ENCODE peak calls at places on chromosomes 4 and X, in nine cellular contexts. S is choroid plexus epithelial cell; H is chondrocyte; I is mesothelial cell of epicardium; D is tibial artery; R is hepatocyte; Y is cardiac muscle cell; Z is WTC11; E is CD4-positive, alpha-beta T cell. U is an unnamed sample.
A peak's percentile ranks its signal among the peaks of the same experiment; 100 is the strongest.

GRCh38 chrX:17025903-17026302 is 79.4 kb downstream of the REPS2 start:
- DNase-seq in S (no peak), H (no peak), I (no peak), D (no peak), R (no peak), Y (no peak), Z (no peak), E (no peak), U (no peak)

GRCh38 chr4:77040265-77040664 is 35.5 kb downstream of the CCNI start:
- DNase-seq in S (peak; percentile 81), H (no peak), I (no peak), D (no peak), R (no peak), Y (no peak), Z (no peak), E (no peak), U (peak; percentile 67)

GRCh38 chr4:14726441-14727405 is 275.6 kb upstream of the CPEB2 start:
- DNase-seq in S (peak; percentile 88), H (no peak), I (no peak), D (no peak), R (no peak), Y (no peak), Z (no peak), E (no peak), U (peak; percentile 57)

GRCh38 chrX:48003367-48003757 is 427 bp downstream of the ZNF182 start:
- DNase-seq in S (no peak), H (no peak), I (no peak), D (no peak), R (no peak), Y (no peak), Z (no peak), E (no peak), U (no peak)

GRCh38 chr4:177005801-177006230 is 213.1 kb upstream of the VEGFC start:
- DNase-seq in S (peak; percentile 24), H (no peak), I (no peak), D (no peak), R (no peak), Y (no peak), Z (no peak), E (no peak), U (peak; percentile 85)

GRCh38 chrX:154654925-154655324 is 1.5 kb upstream of the CTAG2 start:
- DNase-seq in S (no peak), H (peak; percentile 61), I (no peak), D (no peak), R (peak; percentile 1), Y (no peak), Z (no peak), E (no peak), U (no peak)

GRCh38 chrX:4397471-4397870 is 684.0 kb upstream of the PRKX start:
- DNase-seq in S (no peak), H (no peak), I (no peak), D (no peak), R (no peak), Y (no peak), Z (no peak), E (no peak), U (no peak)

GRCh38 chrX:74318672-74319071 is 14.7 kb downstream of the ZCCHC13 start:
- DNase-seq in S (no peak), H (no peak), I (no peak), D (no peak), R (peak; percentile 24), Y (no peak), Z (no peak), E (no peak), U (no peak)

GRCh38 chrX:23959781-23960180 is 52.0 kb downstream of the CXorf58 start:
- DNase-seq in S (no peak), H (no peak), I (no peak), D (no peak), R (no peak), Y (no peak), Z (no peak), E (no peak), U (no peak)

GRCh38 chr4:112823631-112824030 is 186.7 kb downstream of the LARP7 start:
- DNase-seq in S (no peak), H (no peak), I (no peak), D (no peak), R (no peak), Y (no peak), Z (no peak), E (no peak), U (no peak)

GRCh38 chr4:151049430-151049884 is 34.4 kb upstream of the LRBA start:
- DNase-seq in S (no peak), H (no peak), I (no peak), D (no peak), R (no peak), Y (no peak), Z (peak; percentile 75), E (no peak), U (no peak)

GRCh38 chr4:151046609-151047008 is 31.5 kb upstream of the LRBA start:
- DNase-seq in S (no peak), H (no peak), I (no peak), D (no peak), R (no peak), Y (no peak), Z (no peak), E (no peak), U (no peak)

GRCh38 chr4:151048913-151049312 is 33.8 kb upstream of the LRBA start:
- DNase-seq in S (no peak), H (no peak), I (no peak), D (no peak), R (no peak), Y (no peak), Z (peak; percentile 24), E (no peak), U (no peak)

GRCh38 chr4:151043803-151044535 is 28.9 kb upstream of the LRBA start:
- DNase-seq in S (no peak), H (no peak), I (no peak), D (no peak), R (no peak), Y (no peak), Z (no peak), E (no peak), U (no peak)

DNA sequence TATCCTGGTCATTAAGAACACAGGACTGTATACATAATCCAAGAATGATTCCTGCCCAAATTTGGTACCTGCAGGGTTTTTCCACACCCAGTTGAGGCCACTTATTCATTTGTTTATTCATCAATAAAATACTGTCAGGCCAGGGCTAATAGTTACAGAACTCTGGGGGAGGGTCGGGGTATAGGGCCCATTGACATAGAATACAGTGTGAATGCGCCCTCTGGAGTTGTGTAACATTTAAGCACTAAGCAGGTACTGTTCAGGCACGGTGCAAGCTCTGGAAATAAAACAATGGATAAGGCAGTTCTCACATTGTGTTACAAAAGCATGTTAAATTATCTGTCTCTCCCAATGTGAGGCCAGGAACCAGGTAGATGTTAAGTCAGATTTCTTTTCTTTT is 30.8 kb upstream of the LRBA start:
- DNase-seq in S (no peak), H (no peak), I (no peak), D (no peak), R (peak; percentile 8), Y (peak; percentile 21), Z (peak; percentile 33), E (no peak), U (no peak)
- TF ChIP-seq CTCF in S (no peak), H (peak; percentile 12), I (no peak), D (no peak), R (peak; percentile 16), Y (no peak), Z (no peak), E (no peak), U (no peak)

DNA sequence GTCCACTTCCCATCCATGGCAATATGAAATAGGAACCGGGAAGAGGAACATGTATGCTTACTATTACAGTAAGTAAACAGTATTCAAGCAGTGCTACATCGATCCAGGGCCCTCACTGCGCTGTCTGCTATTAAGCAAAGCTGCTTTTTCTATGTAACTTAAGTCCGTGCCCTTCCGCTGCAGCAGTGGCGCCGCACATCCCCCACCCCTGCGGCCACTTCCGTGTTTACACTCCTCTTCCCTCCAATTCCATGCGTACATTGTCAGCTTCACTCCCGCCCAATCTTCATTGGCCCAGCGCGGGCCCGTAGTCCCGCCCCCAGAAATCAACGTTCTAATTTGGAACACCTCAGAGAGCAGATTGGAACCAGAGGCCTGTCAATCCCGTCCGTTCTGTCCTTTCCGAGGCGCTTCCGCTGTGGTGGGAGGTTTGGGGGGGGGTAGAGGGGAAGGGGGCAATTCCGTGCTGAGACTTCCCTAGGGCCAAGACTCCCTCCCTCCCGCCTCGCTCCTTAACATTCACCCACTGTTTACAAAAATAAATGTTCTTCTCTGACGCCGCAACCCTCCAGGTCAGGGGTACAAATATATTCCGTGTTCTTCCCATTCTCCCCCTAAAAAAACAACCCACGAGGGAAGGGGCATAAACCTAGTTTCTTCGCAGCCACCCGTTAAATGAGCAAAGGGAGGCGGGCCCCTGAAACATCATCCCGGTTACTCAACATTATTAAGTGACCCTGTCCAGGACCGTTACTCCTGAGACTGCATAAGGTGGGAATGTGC is 67.4 kb downstream of the NOCT start:
- DNase-seq in S (peak; percentile 99), H (peak; percentile 93), I (peak; percentile 88), D (peak; percentile 98), R (peak; percentile 96), Y (peak; percentile 97), Z (peak; percentile 94), E (peak; percentile 90), U (peak; percentile 96)
- TF ChIP-seq CTCF in S (no peak), H (no peak), I (no peak), D (no peak), R (no peak), Y (no peak), Z (no peak), E (no peak), U (no peak)

DNA sequence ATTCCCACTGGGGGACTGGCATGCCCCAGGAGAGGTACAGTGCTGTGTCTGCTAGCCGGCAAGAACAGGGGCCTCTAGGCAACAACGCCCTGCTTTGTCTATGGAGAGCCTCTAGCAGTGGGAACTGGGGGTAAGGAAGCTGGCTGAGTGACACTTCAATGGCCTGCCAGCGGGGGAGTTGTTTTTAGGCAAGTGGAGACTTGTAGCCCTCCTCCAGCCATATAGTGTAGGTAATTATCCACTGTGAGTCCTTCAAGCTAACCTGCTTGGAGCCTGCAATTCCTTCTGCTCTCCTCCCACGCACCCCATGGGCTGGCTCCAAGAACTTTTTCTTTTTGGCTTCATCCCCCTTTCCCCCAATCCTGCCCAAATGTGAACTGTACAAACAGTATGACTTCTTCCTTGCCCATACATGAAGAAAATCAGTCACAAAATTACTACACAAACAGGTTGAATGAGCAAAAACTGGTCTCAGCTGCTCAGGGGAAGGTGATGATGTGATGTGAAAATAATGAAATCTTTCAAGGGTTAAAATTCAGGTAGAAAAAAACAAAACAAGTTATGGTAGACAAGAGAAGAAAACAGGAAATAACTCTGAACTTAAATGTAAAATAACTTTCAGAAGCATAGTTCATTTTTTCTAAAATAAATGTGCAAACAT is 33.1 kb downstream of the LEF1 start:
- DNase-seq in S (no peak), H (no peak), I (no peak), D (no peak), R (no peak), Y (no peak), Z (peak; percentile 69), E (no peak), U (no peak)
- TF ChIP-seq CTCF in S (no peak), H (no peak), I (no peak), D (no peak), R (no peak), Y (no peak), Z (no peak), E (no peak), U (no peak)

GRCh38 chr4:93911671-93912070 is 83.1 kb downstream of the ATOH1 start:
- DNase-seq in S (no peak), H (no peak), I (no peak), D (no peak), R (no peak), Y (no peak), Z (no peak), E (no peak), U (no peak)

GRCh38 chr4:93908778-93909177 is 80.2 kb downstream of the ATOH1 start:
- DNase-seq in S (no peak), H (no peak), I (no peak), D (no peak), R (no peak), Y (no peak), Z (no peak), E (no peak), U (no peak)

GRCh38 chr4:93912146-93912545 is 83.6 kb downstream of the ATOH1 start:
- DNase-seq in S (no peak), H (no peak), I (no peak), D (no peak), R (no peak), Y (no peak), Z (no peak), E (no peak), U (no peak)
- TF ChIP-seq CTCF in S (no peak), H (no peak), I (no peak), D (no peak), R (no peak), Y (no peak), Z (no peak), E (no peak), U (no peak)

U was measured in fibroblast of the aortic adventitia.